ENCODE peak calls at places on chromosomes 3 and 15, in six cellular contexts. X, K, Z, U, H and Y are unnamed samples.

GRCh38 chr3:175226444-175226843 is 367.3 kb downstream of the NAALADL2 start:
- DNase-seq in X (no peak), U (no peak), H (no peak), Z (no peak), K (no peak), Y (no peak)

GRCh38 chr3:39207361-39208192 is 15.2 kb upstream of the XIRP1 start:
- DNase-seq in Z (no peak), U (no peak), K (no peak), H (no peak), X (no peak), Y (no peak)

GRCh38 chr3:76367281-76367680 is 581.9 kb upstream of the ZNF717 start:
- DNase-seq in Z (no peak), H (no peak), U (no peak), X (no peak), K (no peak), Y (no peak)

GRCh38 chr3:39961404-39961693 is 151.9 kb downstream of the MYRIP start:
- DNase-seq in U (no peak), K (no peak), Z (no peak), H (no peak), X (no peak), Y (no peak)

GRCh38 chr3:55968331-55968730 is 481.2 kb upstream of the WNT5A start:
- DNase-seq in X (no peak), Z (no peak), H (no peak), K (no peak), U (no peak), Y (no peak)

GRCh38 chr3:65497846-65498245 is 540.9 kb downstream of the MAGI1 start:
- DNase-seq in U (no peak), Z (no peak), X (no peak), H (no peak), K (no peak), Y (no peak)

GRCh38 chr3:179898024-179898423 is 138.7 kb downstream of the PEX5L start:
- DNase-seq in U (peak; percentile 46), K (no peak), Z (peak; percentile 23), H (no peak), X (peak; percentile 52), Y (peak; percentile 51)

GRCh38 chr3:160016972-160017371 is 28.3 kb downstream of the IL12A start:
- DNase-seq in K (no peak), H (no peak), Z (no peak), U (no peak), X (no peak), Y (no peak)

GRCh38 chr15:65245096-65245849 is 34.0 kb upstream of the CILP start:
- DNase-seq in Z (no peak), X (no peak), U (no peak), K (no peak), H (no peak), Y (no peak)

GRCh38 chr15:27244047-27244446 is 273.1 kb downstream of the GABRG3 start:
- DNase-seq in U (no peak), Z (no peak), H (no peak), K (no peak), X (no peak), Y (peak; percentile 7)

GRCh38 chr15:42890161-42890913 is 30.2 kb downstream of the TTBK2 start:
- DNase-seq in X (peak; percentile 63), U (no peak), Z (no peak), H (no peak), K (no peak), Y (no peak)

GRCh38 chr15:68620721-68621528 is 42.1 kb downstream of the CORO2B start:
- DNase-seq in X (no peak), Z (no peak), U (no peak), K (peak; percentile 73), H (no peak), Y (no peak)

GRCh38 chr3:126197854-126198584 is 17.6 kb upstream of the ALDH1L1 start:
- DNase-seq in K (no peak), Z (peak; percentile 37), X (peak; percentile 56), H (no peak), U (peak; percentile 57), Y (peak; percentile 38)

GRCh38 chr15:83658406-83658805 is 4.5 kb downstream of the ADAMTSL3 start:
- DNase-seq in U (no peak), X (no peak), K (no peak), Z (no peak), H (no peak), Y (no peak)

GRCh38 chr3:13665582-13666226 is 116.8 kb downstream of the FBLN2 start:
- DNase-seq in X (no peak), H (no peak), U (no peak), Z (no peak), K (no peak), Y (no peak)

GRCh38 chr3:59254433-59254832 is 204.6 kb upstream of the CFAP20DC start:
- DNase-seq in K (no peak), H (no peak), U (no peak), X (no peak), Z (no peak), Y (no peak)

GRCh38 chr3:141065841-141066592 is 14.9 kb downstream of the SPSB4 start:
- DNase-seq in X (no peak), U (no peak), H (no peak), Z (no peak), K (no peak), Y (no peak)

GRCh38 chr15:39597751-39598185 is 16.9 kb downstream of the THBS1 start:
- DNase-seq in H (no peak), U (no peak), X (no peak), Z (no peak), K (no peak), Y (no peak)

GRCh38 chr3:150177673-150178378 is 207.1 kb upstream of the PFN2 start:
- DNase-seq in Z (no peak), K (no peak), X (no peak), U (no peak), H (no peak), Y (no peak)

GRCh38 chr3:8450618-8451017 is 51.0 kb upstream of the LMCD1 start:
- DNase-seq in X (no peak), H (no peak), Z (no peak), K (no peak), U (no peak), Y (no peak)

GRCh38 chr15:34223904-34224596 is 766 bp upstream of the EMC4 start:
- DNase-seq in U (no peak), K (no peak), X (no peak), H (no peak), Z (no peak), Y (no peak)

GRCh38 chr15:55257014-55257670 is 32.5 kb downstream of the RAB27A start:
- DNase-seq in K (no peak), Z (no peak), X (no peak), H (no peak), U (no peak), Y (no peak)

GRCh38 chr3:152382312-152383135 is 113.8 kb downstream of the MBNL1 start:
- DNase-seq in H (no peak), X (no peak), Z (no peak), U (no peak), K (no peak), Y (no peak)

GRCh38 chr3:141383555-141384129 is 15.3 kb downstream of the ZBTB38 start:
- DNase-seq in Z (no peak), K (no peak), X (no peak), H (no peak), U (no peak), Y (no peak)

GRCh38 chr3:128482857-128483656 is 9.9 kb downstream of the GATA2 start:
- DNase-seq in Z (no peak), H (no peak), X (no peak), K (no peak), U (no peak), Y (no peak)